ENCODE peak calls at places on chromosome 10, in ten cellular contexts. One of them, this sample, is unnamed.

GRCh38 chr10:133307776-133308430 is 769 bp downstream of the TUBGCP2 start:
- DNase-seq in GM12891: no peak
- DNase-seq in HCT116: no peak
- DNase-seq in sigmoid colon: no peak
- DNase-seq in transverse colon: peak
- DNase-seq in GM12892: no peak
- DNase-seq in stomach: peak
- DNase-seq in H1: peak
- DNase-seq in esophagus muscularis mucosa: no peak
- DNase-seq in spleen: peak
- DNase-seq in this sample: peak

GRCh38 chr10:132627736-132628512 is 90.3 kb downstream of the INPP5A start:
- DNase-seq in GM12891: no peak
- DNase-seq in H1: no peak
- DNase-seq in stomach: peak
- DNase-seq in transverse colon: no peak
- DNase-seq in esophagus muscularis mucosa: no peak
- DNase-seq in GM12892: no peak
- DNase-seq in sigmoid colon: peak
- DNase-seq in spleen: peak
- DNase-seq in HCT116: no peak
- DNase-seq in this sample: no peak

GRCh38 chr10:80144302-80145131 is 12.0 kb downstream of the PLAC9 start:
- DNase-seq in GM12892: no peak
- DNase-seq in sigmoid colon: no peak
- DNase-seq in stomach: peak
- DNase-seq in spleen: peak
- DNase-seq in HCT116: peak
- DNase-seq in H1: no peak
- DNase-seq in transverse colon: peak
- DNase-seq in esophagus muscularis mucosa: no peak
- DNase-seq in GM12891: no peak
- DNase-seq in this sample: peak

GRCh38 chr10:21099291-21099800 is 202.2 kb upstream of the NEBL start:
- DNase-seq in stomach: no peak
- DNase-seq in H1: no peak
- DNase-seq in HCT116: no peak
- DNase-seq in esophagus muscularis mucosa: no peak
- DNase-seq in spleen: no peak
- DNase-seq in transverse colon: no peak
- DNase-seq in sigmoid colon: no peak
- DNase-seq in GM12892: no peak
- DNase-seq in GM12891: no peak
- DNase-seq in this sample: no peak

GRCh38 chr10:61841338-61841875 is 60.1 kb upstream of the ARID5B start:
- DNase-seq in transverse colon: no peak
- DNase-seq in esophagus muscularis mucosa: no peak
- DNase-seq in spleen: no peak
- DNase-seq in sigmoid colon: no peak
- DNase-seq in GM12892: no peak
- DNase-seq in H1: no peak
- DNase-seq in stomach: no peak
- DNase-seq in HCT116: no peak
- DNase-seq in GM12891: no peak
- DNase-seq in this sample: peak

GRCh38 chr10:72062341-72062740 is 26.0 kb downstream of the SPOCK2 start:
- DNase-seq in GM12891: no peak
- DNase-seq in stomach: no peak
- DNase-seq in H1: no peak
- DNase-seq in esophagus muscularis mucosa: no peak
- DNase-seq in sigmoid colon: no peak
- DNase-seq in transverse colon: no peak
- DNase-seq in spleen: peak
- DNase-seq in GM12892: no peak
- DNase-seq in HCT116: no peak
- DNase-seq in this sample: no peak

GRCh38 chr10:32139223-32140073 is 83.2 kb upstream of the KIF5B start:
- DNase-seq in H1: peak
- DNase-seq in GM12892: no peak
- DNase-seq in stomach: peak
- DNase-seq in GM12891: no peak
- DNase-seq in HCT116: peak
- DNase-seq in transverse colon: peak
- DNase-seq in spleen: peak
- DNase-seq in sigmoid colon: peak
- DNase-seq in esophagus muscularis mucosa: peak
- DNase-seq in this sample: peak

GRCh38 chr10:100890696-100891271 is 22.0 kb upstream of the SLF2 start:
- DNase-seq in H1: peak
- DNase-seq in transverse colon: no peak
- DNase-seq in HCT116: peak
- DNase-seq in sigmoid colon: no peak
- DNase-seq in spleen: no peak
- DNase-seq in stomach: no peak
- DNase-seq in GM12892: no peak
- DNase-seq in GM12891: no peak
- DNase-seq in esophagus muscularis mucosa: peak
- DNase-seq in this sample: no peak

GRCh38 chr10:132542086-132542775 is 4.6 kb downstream of the INPP5A start:
- DNase-seq in spleen: peak
- DNase-seq in transverse colon: no peak
- DNase-seq in esophagus muscularis mucosa: no peak
- DNase-seq in stomach: no peak
- DNase-seq in GM12891: no peak
- DNase-seq in HCT116: no peak
- DNase-seq in H1: no peak
- DNase-seq in GM12892: no peak
- DNase-seq in sigmoid colon: peak
- DNase-seq in this sample: no peak

GRCh38 chr10:62619409-62619730 is 185.2 kb upstream of the ADO start:
- DNase-seq in GM12892: no peak
- DNase-seq in sigmoid colon: no peak
- DNase-seq in spleen: no peak
- DNase-seq in transverse colon: no peak
- DNase-seq in HCT116: no peak
- DNase-seq in esophagus muscularis mucosa: no peak
- DNase-seq in H1: no peak
- DNase-seq in stomach: no peak
- DNase-seq in GM12891: no peak
- DNase-seq in this sample: no peak

GRCh38 chr10:132589015-132589414 is 51.4 kb downstream of the INPP5A start:
- DNase-seq in HCT116: no peak
- DNase-seq in GM12892: no peak
- DNase-seq in GM12891: no peak
- DNase-seq in transverse colon: no peak
- DNase-seq in spleen: no peak
- DNase-seq in esophagus muscularis mucosa: no peak
- DNase-seq in stomach: no peak
- DNase-seq in sigmoid colon: no peak
- DNase-seq in H1: no peak
- DNase-seq in this sample: no peak

GRCh38 chr10:70680899-70681730 is 8.8 kb downstream of the ADAMTS14 start:
- DNase-seq in H1: no peak
- DNase-seq in HCT116: no peak
- DNase-seq in GM12891: no peak
- DNase-seq in stomach: no peak
- DNase-seq in spleen: no peak
- DNase-seq in GM12892: no peak
- DNase-seq in transverse colon: no peak
- DNase-seq in esophagus muscularis mucosa: no peak
- DNase-seq in sigmoid colon: no peak
- DNase-seq in this sample: no peak

GRCh38 chr10:95290801-95291633 is at the start of gene PDLIM1:
- DNase-seq in spleen: peak
- DNase-seq in transverse colon: peak
- DNase-seq in GM12892: peak
- DNase-seq in HCT116: no peak
- DNase-seq in stomach: peak
- DNase-seq in esophagus muscularis mucosa: no peak
- DNase-seq in H1: peak
- DNase-seq in GM12891: peak
- DNase-seq in sigmoid colon: peak
- DNase-seq in this sample: peak
- TF ChIP-seq POLR2A in spleen: no peak
- TF ChIP-seq POLR2A in transverse colon: peak
- TF ChIP-seq POLR2A in GM12892: peak
- TF ChIP-seq POLR2A in HCT116: peak
- TF ChIP-seq POLR2A in stomach: peak
- TF ChIP-seq POLR2A in esophagus muscularis mucosa: peak
- TF ChIP-seq POLR2A in H1: no peak
- TF ChIP-seq POLR2A in GM12891: peak
- TF ChIP-seq POLR2A in sigmoid colon: no peak
- TF ChIP-seq POLR2A in this sample: peak

GRCh38 chr10:43846968-43847367 is 198.3 kb upstream of the ZNF32 start:
- DNase-seq in GM12892: no peak
- DNase-seq in stomach: no peak
- DNase-seq in GM12891: no peak
- DNase-seq in sigmoid colon: no peak
- DNase-seq in transverse colon: no peak
- DNase-seq in spleen: no peak
- DNase-seq in esophagus muscularis mucosa: no peak
- DNase-seq in H1: no peak
- DNase-seq in HCT116: no peak
- DNase-seq in this sample: no peak
- TF ChIP-seq POLR2AphosphoS5 in GM12892: no peak
- TF ChIP-seq POLR2AphosphoS5 in stomach: no peak
- TF ChIP-seq POLR2AphosphoS5 in GM12891: no peak
- TF ChIP-seq POLR2AphosphoS5 in sigmoid colon: no peak
- TF ChIP-seq POLR2AphosphoS5 in transverse colon: no peak
- TF ChIP-seq POLR2AphosphoS5 in spleen: no peak
- TF ChIP-seq POLR2AphosphoS5 in esophagus muscularis mucosa: no peak
- TF ChIP-seq POLR2AphosphoS5 in H1: no peak
- TF ChIP-seq POLR2AphosphoS5 in HCT116: no peak
- TF ChIP-seq POLR2AphosphoS5 in this sample: no peak

GRCh38 chr10:97321807-97322195 is 2.7 kb downstream of the FRAT1 start:
- DNase-seq in sigmoid colon: no peak
- DNase-seq in H1: no peak
- DNase-seq in HCT116: no peak
- DNase-seq in stomach: no peak
- DNase-seq in GM12891: no peak
- DNase-seq in esophagus muscularis mucosa: no peak
- DNase-seq in transverse colon: no peak
- DNase-seq in GM12892: no peak
- DNase-seq in spleen: no peak
- DNase-seq in this sample: no peak

GRCh38 chr10:97321032-97321806 is 2.1 kb downstream of the FRAT1 start:
- DNase-seq in GM12892: no peak
- DNase-seq in GM12891: no peak
- DNase-seq in spleen: peak
- DNase-seq in transverse colon: peak
- DNase-seq in H1: peak
- DNase-seq in stomach: no peak
- DNase-seq in sigmoid colon: peak
- DNase-seq in esophagus muscularis mucosa: no peak
- DNase-seq in HCT116: no peak
- DNase-seq in this sample: no peak

GRCh38 chr10:97328646-97329453 is 5.7 kb downstream of the FRAT2 start:
- DNase-seq in stomach: peak
- DNase-seq in spleen: no peak
- DNase-seq in GM12891: no peak
- DNase-seq in transverse colon: no peak
- DNase-seq in esophagus muscularis mucosa: no peak
- DNase-seq in sigmoid colon: no peak
- DNase-seq in HCT116: no peak
- DNase-seq in H1: no peak
- DNase-seq in GM12892: no peak
- DNase-seq in this sample: no peak

GRCh38 chr10:97327348-97328294 is 6.9 kb downstream of the FRAT2 start:
- DNase-seq in GM12891: no peak
- DNase-seq in transverse colon: no peak
- DNase-seq in GM12892: no peak
- DNase-seq in H1: no peak
- DNase-seq in sigmoid colon: no peak
- DNase-seq in stomach: peak
- DNase-seq in spleen: no peak
- DNase-seq in HCT116: no peak
- DNase-seq in esophagus muscularis mucosa: no peak
- DNase-seq in this sample: peak

GRCh38 chr10:97325754-97326153 is 6.7 kb downstream of the FRAT1 start:
- DNase-seq in transverse colon: no peak
- DNase-seq in HCT116: no peak
- DNase-seq in sigmoid colon: no peak
- DNase-seq in GM12892: no peak
- DNase-seq in stomach: no peak
- DNase-seq in spleen: no peak
- DNase-seq in GM12891: no peak
- DNase-seq in esophagus muscularis mucosa: no peak
- DNase-seq in H1: no peak
- DNase-seq in this sample: no peak
- TF ChIP-seq POLR2A in transverse colon: no peak
- TF ChIP-seq POLR2A in HCT116: no peak
- TF ChIP-seq POLR2A in sigmoid colon: no peak
- TF ChIP-seq POLR2A in GM12892: no peak
- TF ChIP-seq POLR2A in stomach: no peak
- TF ChIP-seq POLR2A in spleen: no peak
- TF ChIP-seq POLR2A in GM12891: no peak
- TF ChIP-seq POLR2A in esophagus muscularis mucosa: no peak
- TF ChIP-seq POLR2A in H1: no peak
- TF ChIP-seq POLR2A in this sample: no peak

DNA sequence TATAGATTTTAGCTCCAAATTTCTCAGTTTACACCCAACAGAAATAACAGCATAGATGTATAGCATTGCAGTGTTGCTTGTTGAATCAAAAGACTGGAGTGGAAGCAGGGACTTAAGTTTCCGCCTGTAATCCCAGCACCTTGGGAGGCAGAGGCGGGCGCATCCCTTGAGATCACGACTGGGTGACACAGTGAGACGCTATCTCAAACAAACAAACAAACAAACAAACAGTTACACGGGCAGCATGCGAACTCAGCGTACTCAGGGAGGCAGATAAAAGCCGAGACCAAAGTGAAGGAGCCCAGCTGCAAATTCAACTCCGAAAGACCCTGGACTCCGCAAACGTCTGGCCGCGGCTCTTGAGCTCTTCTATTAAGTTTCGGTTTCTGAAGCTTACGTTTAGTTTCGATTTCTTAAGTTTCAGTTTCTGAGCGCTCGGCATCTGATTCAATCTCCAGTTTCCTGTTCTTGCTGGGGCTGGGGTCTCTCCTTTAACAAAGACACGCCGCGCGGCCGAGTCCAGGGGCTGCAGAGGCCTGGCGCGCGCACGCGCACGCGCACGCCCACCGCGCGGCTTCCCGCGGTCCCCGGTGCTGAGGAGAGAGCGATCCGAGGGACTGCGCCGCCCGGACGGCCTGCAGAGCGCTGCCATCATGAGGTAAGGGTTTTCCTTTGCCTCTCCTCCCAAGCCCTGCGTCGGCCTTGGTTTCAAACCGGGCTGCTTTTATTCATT is at the start of gene IFIT5:
- DNase-seq in stomach: peak
- DNase-seq in esophagus muscularis mucosa: peak
- DNase-seq in GM12892: peak
- DNase-seq in sigmoid colon: peak
- DNase-seq in HCT116: no peak
- DNase-seq in GM12891: peak
- DNase-seq in H1: no peak
- DNase-seq in transverse colon: peak
- DNase-seq in spleen: peak
- DNase-seq in this sample: peak
- TF ChIP-seq POLR2AphosphoS5 in stomach: peak
- TF ChIP-seq POLR2AphosphoS5 in esophagus muscularis mucosa: peak
- TF ChIP-seq POLR2AphosphoS5 in GM12892: no peak
- TF ChIP-seq POLR2AphosphoS5 in sigmoid colon: peak
- TF ChIP-seq POLR2AphosphoS5 in HCT116: peak
- TF ChIP-seq POLR2AphosphoS5 in GM12891: no peak
- TF ChIP-seq POLR2AphosphoS5 in H1: peak
- TF ChIP-seq POLR2AphosphoS5 in transverse colon: peak
- TF ChIP-seq POLR2AphosphoS5 in spleen: peak
- TF ChIP-seq POLR2AphosphoS5 in this sample: no peak